ENCODE peak calls at places on chromosomes 13 and 19, in nine cellular contexts. A, W, N, K, P, Y, M, J and H are unnamed samples.

GRCh38 chr13:31944262-31945160 is 87.1 kb upstream of the FRY start:
- DNase-seq in W (no peak), N (no peak), Y (no peak), A (no peak), K (no peak), M (no peak), P (no peak), J (no peak), H (no peak)

GRCh38 chr19:55354698-55355212 is at the start of gene COX6B2:
- DNase-seq in N (no peak), W (no peak), J (no peak), M (no peak), K (no peak), A (no peak), Y (no peak), P (no peak), H (no peak)

GRCh38 chr19:32691291-32691951 is at the start of gene NUDT19:
- DNase-seq in W (peak; percentile 76), N (peak; percentile 95), Y (peak; percentile 94), P (peak; percentile 80), M (peak; percentile 39), J (peak; percentile 90), K (peak; percentile 88), A (peak; percentile 80), H (peak; percentile 51)

GRCh38 chr13:26310003-26310402 is 56.1 kb downstream of the CDK8 start:
- DNase-seq in M (no peak), W (no peak), K (no peak), Y (no peak), A (no peak), N (no peak), P (no peak), J (no peak), H (no peak)

GRCh38 chr19:34370983-34371382 is 6.0 kb downstream of the GPI start:
- DNase-seq in M (no peak), N (no peak), P (no peak), W (no peak), K (no peak), A (no peak), Y (no peak), J (no peak), H (no peak)

GRCh38 chr13:39538826-39539555 is 64.0 kb downstream of the LHFPL6 start:
- DNase-seq in P (no peak), K (no peak), A (no peak), Y (no peak), J (no peak), M (no peak), N (no peak), W (peak; percentile 42), H (no peak)

GRCh38 chr13:110339263-110339662 is 32.2 kb downstream of the COL4A2 start:
- DNase-seq in A (no peak), K (no peak), Y (no peak), P (no peak), N (no peak), J (no peak), M (no peak), W (no peak), H (no peak)

GRCh38 chr13:34156841-34157365 is 339.0 kb downstream of the RFC3 start:
- DNase-seq in K (peak; percentile 87), W (peak; percentile 96), A (no peak), N (peak; percentile 87), J (peak; percentile 22), Y (peak; percentile 95), P (peak; percentile 97), M (peak; percentile 24), H (peak; percentile 16)

GRCh38 chr13:112366907-112367646 is 9.1 kb upstream of the SPACA7 start:
- DNase-seq in W (no peak), K (no peak), P (no peak), A (no peak), N (no peak), J (no peak), M (no peak), Y (no peak), H (no peak)

GRCh38 chr19:8023371-8023770 is 17.9 kb upstream of the ELAVL1 start:
- DNase-seq in K (no peak), M (no peak), N (no peak), P (no peak), Y (no peak), W (no peak), A (no peak), J (no peak), H (no peak)

GRCh38 chr13:97205971-97206370 is 16.2 kb upstream of the MBNL2 start:
- DNase-seq in Y (peak; percentile 17), M (no peak), J (no peak), A (no peak), W (peak; percentile 70), N (no peak), P (peak; percentile 32), K (no peak), H (no peak)

GRCh38 chr13:43285891-43286602 is 262.7 kb downstream of the DNAJC15 start:
- DNase-seq in K (no peak), W (peak; percentile 33), J (no peak), N (no peak), M (no peak), Y (no peak), A (no peak), P (no peak), H (no peak)

GRCh38 chr19:35264281-35265125 is 4.3 kb upstream of the USF2 start:
- DNase-seq in N (peak; percentile 70), P (no peak), W (no peak), J (no peak), M (no peak), A (peak; percentile 13), Y (no peak), K (peak; percentile 46), H (no peak)

GRCh38 chr19:10295305-10295846 is 5.6 kb downstream of the ICAM5 start:
- DNase-seq in N (no peak), Y (peak; percentile 61), P (no peak), J (no peak), W (no peak), A (peak; percentile 73), M (peak; percentile 39), K (no peak), H (no peak)
- TF ChIP-seq CTCF in N (no peak), Y (no peak), P (no peak), J (no peak), W (peak; percentile 16), A (no peak), M (no peak), K (no peak), H (no peak)

GRCh38 chr13:30831515-30831914 is 74.6 kb upstream of the MEDAG start:
- DNase-seq in A (no peak), J (no peak), W (peak; percentile 34), Y (no peak), K (no peak), P (no peak), M (no peak), N (peak; percentile 72), H (no peak)

GRCh38 chr13:30830638-30830965 is 75.5 kb upstream of the MEDAG start:
- DNase-seq in M (no peak), Y (no peak), J (no peak), P (peak; percentile 40), N (no peak), A (no peak), W (peak; percentile 59), K (no peak), H (no peak)

GRCh38 chr13:30832377-30832776 is 73.7 kb upstream of the MEDAG start:
- DNase-seq in K (no peak), W (no peak), M (no peak), N (no peak), P (no peak), Y (no peak), J (no peak), A (no peak), H (no peak)

GRCh38 chr13:30835442-30835841 is 70.6 kb upstream of the MEDAG start:
- DNase-seq in Y (no peak), J (no peak), K (peak; percentile 55), M (no peak), W (no peak), N (peak; percentile 32), A (no peak), P (no peak), H (no peak)

DNA sequence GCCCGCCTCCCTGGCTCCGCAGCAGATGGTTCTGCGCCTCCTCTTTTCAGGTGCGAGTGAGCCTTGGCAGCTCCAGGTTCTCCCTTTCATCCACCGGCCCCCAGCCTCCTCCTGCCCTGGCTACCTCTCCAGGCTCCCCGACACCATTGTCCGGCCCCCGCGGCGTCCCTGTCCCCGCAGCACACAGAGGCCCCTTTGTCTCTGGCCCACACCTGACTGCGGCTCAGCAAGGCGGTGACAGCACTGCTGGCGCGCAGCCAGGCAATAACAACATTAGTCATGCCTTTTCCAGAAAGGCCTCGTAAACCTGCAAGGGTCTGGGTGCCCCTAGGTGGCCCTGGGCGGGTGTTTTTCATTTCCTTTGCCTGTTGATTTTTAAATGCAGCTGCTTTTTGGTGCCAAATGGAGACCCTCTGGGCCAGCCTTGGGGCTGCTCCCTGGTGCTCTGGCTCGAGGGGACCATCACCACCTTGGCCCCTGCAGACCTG is 73.2 kb upstream of the MEDAG start:
- DNase-seq in P (peak; percentile 93), N (peak; percentile 92), K (no peak), J (peak; percentile 29), M (peak; percentile 36), W (peak; percentile 97), A (no peak), Y (peak; percentile 42), H (no peak)
- TF ChIP-seq CTCF in P (no peak), N (no peak), K (no peak), J (no peak), M (no peak), W (no peak), A (no peak), Y (no peak), H (no peak)

GRCh38 chr19:40594657-40595077 is 6.5 kb upstream of the LTBP4 start:
- DNase-seq in M (peak; percentile 41), W (peak; percentile 39), P (peak; percentile 46), K (no peak), A (no peak), N (no peak), Y (peak; percentile 73), J (no peak), H (no peak)
- TF ChIP-seq CTCF in M (no peak), W (no peak), P (peak; percentile 2), K (no peak), A (no peak), N (no peak), Y (peak; percentile 27), J (no peak), H (no peak)

GRCh38 chr19:6056801-6057650 is 53.3 kb downstream of the RFX2 start:
- DNase-seq in K (peak; percentile 94), M (no peak), P (peak; percentile 98), W (peak; percentile 84), J (peak; percentile 76), A (no peak), N (peak; percentile 96), Y (peak; percentile 86), H (no peak)

GRCh38 chr19:6056282-6056741 is 54.0 kb downstream of the RFX2 start:
- DNase-seq in W (no peak), N (peak; percentile 87), K (no peak), M (no peak), A (no peak), Y (peak; percentile 32), P (peak; percentile 29), J (no peak), H (no peak)

GRCh38 chr19:6058411-6059201 is 51.7 kb downstream of the RFX2 start:
- DNase-seq in N (peak; percentile 78), J (no peak), K (no peak), W (no peak), M (no peak), Y (no peak), A (no peak), P (no peak), H (no peak)

GRCh38 chr19:6059396-6059947 is 50.8 kb downstream of the RFX2 start:
- DNase-seq in W (no peak), M (no peak), A (no peak), P (no peak), Y (no peak), N (peak; percentile 37), K (no peak), J (no peak), H (no peak)

GRCh38 chr19:6057651-6058365 is 52.5 kb downstream of the RFX2 start:
- DNase-seq in P (no peak), Y (no peak), J (no peak), A (no peak), N (peak; percentile 86), W (no peak), K (no peak), M (no peak), H (no peak)
- TF ChIP-seq CTCF in P (no peak), Y (no peak), J (no peak), A (no peak), N (no peak), W (no peak), K (no peak), M (no peak), H (no peak)